ENCODE peak calls at places on chromosomes 6 and 20, in four cellular contexts. One of them, this sample, is unnamed.

GRCh38 chr6:159079367-159079766 is 34.6 kb upstream of the TAGAP start:
- DNase-seq in mesendoderm: no peak
- DNase-seq in stimulated activated CD4-positive, alpha-beta T cell treated with anti-CD3 and anti-CD28 coated beads, Interleukin-2, amount 100 ng/mL, for 48 hours: no peak
- DNase-seq in small intestine: no peak
- DNase-seq in this sample: no peak

GRCh38 chr6:149233056-149233715 is 84.3 kb upstream of the TAB2 start:
- DNase-seq in mesendoderm: peak; percentile 91
- DNase-seq in stimulated activated CD4-positive, alpha-beta T cell treated with anti-CD3 and anti-CD28 coated beads, Interleukin-2, amount 100 ng/mL, for 48 hours: peak; percentile 36
- DNase-seq in small intestine: peak; percentile 8
- DNase-seq in this sample: peak; percentile 63

GRCh38 chr6:15232836-15233510 is 12.9 kb upstream of the JARID2 start:
- DNase-seq in mesendoderm: no peak
- DNase-seq in stimulated activated CD4-positive, alpha-beta T cell treated with anti-CD3 and anti-CD28 coated beads, Interleukin-2, amount 100 ng/mL, for 48 hours: no peak
- DNase-seq in small intestine: no peak
- DNase-seq in this sample: no peak

GRCh38 chr20:51457281-51457932 is 85.1 kb downstream of the NFATC2 start:
- DNase-seq in mesendoderm: no peak
- DNase-seq in stimulated activated CD4-positive, alpha-beta T cell treated with anti-CD3 and anti-CD28 coated beads, Interleukin-2, amount 100 ng/mL, for 48 hours: no peak
- DNase-seq in small intestine: peak; percentile 23
- DNase-seq in this sample: no peak

GRCh38 chr20:39195495-39196129 is 233.5 kb downstream of the DHX35 start:
- DNase-seq in mesendoderm: peak; percentile 33
- DNase-seq in stimulated activated CD4-positive, alpha-beta T cell treated with anti-CD3 and anti-CD28 coated beads, Interleukin-2, amount 100 ng/mL, for 48 hours: no peak
- DNase-seq in small intestine: no peak
- DNase-seq in this sample: no peak

GRCh38 chr6:28794175-28795002 is 129.4 kb downstream of the TRIM27 start:
- DNase-seq in mesendoderm: peak; percentile 82
- DNase-seq in stimulated activated CD4-positive, alpha-beta T cell treated with anti-CD3 and anti-CD28 coated beads, Interleukin-2, amount 100 ng/mL, for 48 hours: no peak
- DNase-seq in small intestine: peak; percentile 5
- DNase-seq in this sample: no peak

GRCh38 chr6:78324213-78324612 is 543.1 kb upstream of the IRAK1BP1 start:
- DNase-seq in mesendoderm: no peak
- DNase-seq in stimulated activated CD4-positive, alpha-beta T cell treated with anti-CD3 and anti-CD28 coated beads, Interleukin-2, amount 100 ng/mL, for 48 hours: no peak
- DNase-seq in small intestine: no peak
- DNase-seq in this sample: no peak

GRCh38 chr6:126066068-126067048 is 80.0 kb downstream of the TRMT11 start:
- DNase-seq in mesendoderm: no peak
- DNase-seq in stimulated activated CD4-positive, alpha-beta T cell treated with anti-CD3 and anti-CD28 coated beads, Interleukin-2, amount 100 ng/mL, for 48 hours: no peak
- DNase-seq in small intestine: no peak
- DNase-seq in this sample: no peak

GRCh38 chr6:73339340-73339739 is 14.7 kb downstream of the DPPA5 start:
- DNase-seq in mesendoderm: peak; percentile 48
- DNase-seq in stimulated activated CD4-positive, alpha-beta T cell treated with anti-CD3 and anti-CD28 coated beads, Interleukin-2, amount 100 ng/mL, for 48 hours: no peak
- DNase-seq in small intestine: no peak
- DNase-seq in this sample: no peak

GRCh38 chr6:163176097-163176496 is 238.4 kb upstream of the QKI start:
- DNase-seq in mesendoderm: no peak
- DNase-seq in stimulated activated CD4-positive, alpha-beta T cell treated with anti-CD3 and anti-CD28 coated beads, Interleukin-2, amount 100 ng/mL, for 48 hours: no peak
- DNase-seq in small intestine: no peak
- DNase-seq in this sample: no peak

GRCh38 chr6:105459884-105460283 is 57.0 kb upstream of the PREP start:
- DNase-seq in mesendoderm: no peak
- DNase-seq in stimulated activated CD4-positive, alpha-beta T cell treated with anti-CD3 and anti-CD28 coated beads, Interleukin-2, amount 100 ng/mL, for 48 hours: no peak
- DNase-seq in small intestine: no peak
- DNase-seq in this sample: no peak

GRCh38 chr20:20237093-20237959 is 130.6 kb upstream of the INSM1 start:
- DNase-seq in mesendoderm: peak; percentile 62
- DNase-seq in stimulated activated CD4-positive, alpha-beta T cell treated with anti-CD3 and anti-CD28 coated beads, Interleukin-2, amount 100 ng/mL, for 48 hours: peak; percentile 12
- DNase-seq in small intestine: peak; percentile 55
- DNase-seq in this sample: no peak

GRCh38 chr6:135531954-135532490 is 34.5 kb upstream of the AHI1 start:
- DNase-seq in mesendoderm: no peak
- DNase-seq in stimulated activated CD4-positive, alpha-beta T cell treated with anti-CD3 and anti-CD28 coated beads, Interleukin-2, amount 100 ng/mL, for 48 hours: no peak
- DNase-seq in small intestine: no peak
- DNase-seq in this sample: peak; percentile 4

GRCh38 chr20:40536866-40537265 is 152.2 kb downstream of the MAFB start:
- DNase-seq in mesendoderm: no peak
- DNase-seq in stimulated activated CD4-positive, alpha-beta T cell treated with anti-CD3 and anti-CD28 coated beads, Interleukin-2, amount 100 ng/mL, for 48 hours: no peak
- DNase-seq in small intestine: no peak
- DNase-seq in this sample: no peak

GRCh38 chr20:19289451-19289850 is 77.0 kb downstream of the SLC24A3 start:
- DNase-seq in mesendoderm: no peak
- DNase-seq in stimulated activated CD4-positive, alpha-beta T cell treated with anti-CD3 and anti-CD28 coated beads, Interleukin-2, amount 100 ng/mL, for 48 hours: no peak
- DNase-seq in small intestine: no peak
- DNase-seq in this sample: no peak

GRCh38 chr6:160293844-160294243 is 35.2 kb upstream of the SLC22A2 start:
- DNase-seq in mesendoderm: no peak
- DNase-seq in stimulated activated CD4-positive, alpha-beta T cell treated with anti-CD3 and anti-CD28 coated beads, Interleukin-2, amount 100 ng/mL, for 48 hours: no peak
- DNase-seq in small intestine: peak; percentile 34
- DNase-seq in this sample: no peak

GRCh38 chr20:45359069-45359405 is 3.9 kb upstream of the SYS1 start:
- DNase-seq in mesendoderm: no peak
- DNase-seq in stimulated activated CD4-positive, alpha-beta T cell treated with anti-CD3 and anti-CD28 coated beads, Interleukin-2, amount 100 ng/mL, for 48 hours: no peak
- DNase-seq in small intestine: no peak
- DNase-seq in this sample: no peak

GRCh38 chr6:158047120-158047518 is 65.5 kb downstream of the SYNJ2 start:
- DNase-seq in mesendoderm: no peak
- DNase-seq in stimulated activated CD4-positive, alpha-beta T cell treated with anti-CD3 and anti-CD28 coated beads, Interleukin-2, amount 100 ng/mL, for 48 hours: peak; percentile 32
- DNase-seq in small intestine: peak; percentile 56
- DNase-seq in this sample: no peak

GRCh38 chr6:43434943-43435342 is 7.6 kb downstream of the ABCC10 start:
- DNase-seq in mesendoderm: no peak
- DNase-seq in stimulated activated CD4-positive, alpha-beta T cell treated with anti-CD3 and anti-CD28 coated beads, Interleukin-2, amount 100 ng/mL, for 48 hours: no peak
- DNase-seq in small intestine: no peak
- DNase-seq in this sample: no peak

GRCh38 chr20:50824137-50824536 is 29.3 kb downstream of the BCAS4 start:
- DNase-seq in mesendoderm: no peak
- DNase-seq in stimulated activated CD4-positive, alpha-beta T cell treated with anti-CD3 and anti-CD28 coated beads, Interleukin-2, amount 100 ng/mL, for 48 hours: no peak
- DNase-seq in small intestine: peak; percentile 49
- DNase-seq in this sample: no peak

GRCh38 chr6:156250593-156250992 is 526.6 kb upstream of the ARID1B start:
- DNase-seq in mesendoderm: no peak
- DNase-seq in stimulated activated CD4-positive, alpha-beta T cell treated with anti-CD3 and anti-CD28 coated beads, Interleukin-2, amount 100 ng/mL, for 48 hours: peak; percentile 24
- DNase-seq in small intestine: no peak
- DNase-seq in this sample: no peak

GRCh38 chr6:8814440-8815000 is 379.2 kb upstream of the SLC35B3 start:
- DNase-seq in mesendoderm: peak; percentile 15
- DNase-seq in stimulated activated CD4-positive, alpha-beta T cell treated with anti-CD3 and anti-CD28 coated beads, Interleukin-2, amount 100 ng/mL, for 48 hours: no peak
- DNase-seq in small intestine: no peak
- DNase-seq in this sample: no peak